ENCODE peak calls at places on chromosomes 11 and 22, in eight cellular contexts. Q, G, D, M, X, S, H and C are unnamed samples.

GRCh38 chr22:31537019-31537535 is 40.7 kb downstream of the SFI1 start:
- DNase-seq in Q (no peak), G (no peak), D (no peak), M (no peak), X (no peak), S (no peak), H (no peak), C (no peak)

GRCh38 chr11:109644158-109644557 is 222.2 kb downstream of the C11orf87 start:
- DNase-seq in Q (no peak), G (no peak), D (no peak), M (peak; percentile 20), X (no peak), S (peak; percentile 16), H (peak; percentile 43), C (peak; percentile 89)

GRCh38 chr11:31995525-31996123 is 95.2 kb upstream of the RCN1 start:
- DNase-seq in Q (no peak), G (no peak), D (peak; percentile 49), M (no peak), X (no peak), S (no peak), H (peak; percentile 13), C (no peak)

GRCh38 chr22:38467904-38468760 is at the start of gene KDELR3:
- DNase-seq in Q (peak; percentile 30), G (no peak), D (peak; percentile 58), M (peak; percentile 35), X (no peak), S (peak; percentile 57), H (peak; percentile 83), C (no peak)

GRCh38 chr11:68038718-68039525 is at the start of gene TCIRG1:
- DNase-seq in Q (no peak), G (no peak), D (peak; percentile 77), M (peak; percentile 71), X (peak; percentile 40), S (peak; percentile 78), H (peak; percentile 89), C (peak; percentile 69)

GRCh38 chr22:44538071-44538470 is 40.0 kb upstream of the RTL6 start:
- DNase-seq in Q (no peak), G (no peak), D (no peak), M (peak; percentile 23), X (no peak), S (no peak), H (peak; percentile 53), C (no peak)

GRCh38 chr11:110948112-110948511 is 235.9 kb upstream of the ARHGAP20 start:
- DNase-seq in Q (no peak), G (no peak), D (no peak), M (no peak), X (no peak), S (no peak), H (peak; percentile 48), C (no peak)

GRCh38 chr22:47300698-47301405 is 538.4 kb downstream of the TBC1D22A start:
- DNase-seq in Q (no peak), G (no peak), D (no peak), M (no peak), X (no peak), S (no peak), H (no peak), C (no peak)

GRCh38 chr11:78659326-78660319 is 85.0 kb upstream of the NARS2 start:
- DNase-seq in Q (no peak), G (no peak), D (no peak), M (no peak), X (no peak), S (no peak), H (no peak), C (no peak)

GRCh38 chr11:64647019-64647805 is 56.2 kb downstream of the SLC22A12 start:
- DNase-seq in Q (no peak), G (no peak), D (no peak), M (no peak), X (no peak), S (no peak), H (no peak), C (no peak)

GRCh38 chr22:38305481-38306448 is 11.5 kb downstream of the CSNK1E start:
- DNase-seq in Q (no peak), G (no peak), D (peak; percentile 25), M (no peak), X (no peak), S (peak; percentile 49), H (peak; percentile 78), C (no peak)

GRCh38 chr11:112694244-112694643 is 267.0 kb upstream of the NCAM1 start:
- DNase-seq in Q (no peak), G (no peak), D (no peak), M (no peak), X (no peak), S (no peak), H (no peak), C (no peak)

GRCh38 chr11:75202195-75202594 is 38.4 kb upstream of the TPBGL start:
- DNase-seq in Q (no peak), G (no peak), D (no peak), M (no peak), X (no peak), S (no peak), H (no peak), C (no peak)

GRCh38 chr11:14583252-14584105 is 60.1 kb upstream of the PDE3B start:
- DNase-seq in Q (no peak), G (no peak), D (no peak), M (no peak), X (no peak), S (peak; percentile 3), H (peak; percentile 9), C (no peak)

GRCh38 chr22:36201630-36202312 is at the start of gene APOL4:
- DNase-seq in Q (no peak), G (no peak), D (no peak), M (no peak), X (no peak), S (no peak), H (peak; percentile 79), C (no peak)

GRCh38 chr22:37604875-37605274 is 3.8 kb upstream of the GGA1 start:
- DNase-seq in Q (no peak), G (no peak), D (peak; percentile 83), M (no peak), X (peak; percentile 34), S (no peak), H (no peak), C (no peak)

GRCh38 chr22:20494978-20495860 is at the start of gene KLHL22:
- DNase-seq in Q (no peak), G (no peak), D (peak; percentile 51), M (no peak), X (no peak), S (no peak), H (no peak), C (peak; percentile 31)

GRCh38 chr11:115965754-115966504 is 461.7 kb upstream of the CADM1 start:
- DNase-seq in Q (no peak), G (no peak), D (no peak), M (no peak), X (no peak), S (no peak), H (no peak), C (peak; percentile 43)

GRCh38 chr11:104164028-104164520 is at the start of gene PDGFD:
- DNase-seq in Q (peak; percentile 30), G (no peak), D (no peak), M (peak; percentile 37), X (no peak), S (peak; percentile 93), H (peak; percentile 91), C (peak; percentile 49)

GRCh38 chr11:43130616-43131015 is 181.2 kb upstream of the API5 start:
- DNase-seq in Q (no peak), G (no peak), D (no peak), M (no peak), X (no peak), S (peak; percentile 71), H (no peak), C (peak; percentile 47)

GRCh38 chr11:125720781-125721180 is 25.3 kb upstream of the PATE1 start:
- DNase-seq in Q (no peak), G (no peak), D (no peak), M (no peak), X (no peak), S (no peak), H (no peak), C (no peak)

GRCh38 chr22:30234786-30235470 is 11.6 kb downstream of the LIF start:
- DNase-seq in Q (peak; percentile 47), G (no peak), D (no peak), M (no peak), X (no peak), S (no peak), H (peak; percentile 76), C (no peak)

GRCh38 chr22:44363980-44364749 is 51.4 kb upstream of the SHISAL1 start:
- DNase-seq in Q (no peak), G (no peak), D (no peak), M (no peak), X (no peak), S (no peak), H (no peak), C (no peak)

GRCh38 chr11:102109896-102110760 is at the start of gene YAP1:
- DNase-seq in Q (no peak), G (peak; percentile 32), D (peak; percentile 75), M (peak; percentile 86), X (peak; percentile 47), S (peak; percentile 95), H (peak; percentile 97), C (peak; percentile 58)

GRCh38 chr22:41175546-41175945 is 29.6 kb upstream of the L3MBTL2 start:
- DNase-seq in Q (no peak), G (no peak), D (no peak), M (no peak), X (no peak), S (no peak), H (no peak), C (no peak)

GRCh38 chr11:43632171-43632570 is 48.4 kb upstream of the HSD17B12 start:
- DNase-seq in Q (no peak), G (no peak), D (no peak), M (no peak), X (no peak), S (no peak), H (no peak), C (no peak)

GRCh38 chr22:38935023-38935422 is 22.4 kb upstream of the APOBEC3A start:
- DNase-seq in Q (no peak), G (no peak), D (no peak), M (no peak), X (no peak), S (no peak), H (no peak), C (no peak)

GRCh38 chr11:12017865-12018453 is 9.5 kb upstream of the DKK3 start:
- DNase-seq in Q (no peak), G (no peak), D (no peak), M (no peak), X (no peak), S (no peak), H (peak; percentile 50), C (no peak)

GRCh38 chr22:50289942-50290630 is 17.4 kb downstream of the PLXNB2 start:
- DNase-seq in Q (no peak), G (no peak), D (no peak), M (no peak), X (no peak), S (no peak), H (no peak), C (no peak)

GRCh38 chr11:70854891-70855556 is 397.4 kb downstream of the SHANK2 start:
- DNase-seq in Q (no peak), G (no peak), D (no peak), M (no peak), X (no peak), S (no peak), H (no peak), C (peak; percentile 63)

GRCh38 chr22:41320416-41321240 is 19.3 kb downstream of the ZC3H7B start:
- DNase-seq in Q (no peak), G (no peak), D (no peak), M (no peak), X (no peak), S (no peak), H (no peak), C (no peak)

GRCh38 chr11:117604349-117604995 is 192.5 kb downstream of the DSCAML1 start:
- DNase-seq in Q (no peak), G (no peak), D (no peak), M (no peak), X (no peak), S (no peak), H (no peak), C (no peak)